ENCODE peak calls at places on chromosome 22, in five cellular contexts. C is kidney epithelial cell; W is activated CD4-positive, CD25-positive, alpha-beta regulatory T cell; S is GM04503; Q is neuronal stem cell. A is an unnamed sample.
A peak's percentile ranks its signal among the peaks of the same experiment; 100 is the strongest.

GRCh38 chr22:35540600-35541253 is at the start of gene RASD2:
- DNase-seq in C (no peak), W (no peak), S (no peak), Q (no peak), A (no peak)

GRCh38 chr22:38133331-38133730 is 22.8 kb upstream of the BAIAP2L2 start:
- DNase-seq in C (no peak), W (no peak), S (no peak), Q (no peak), A (peak; percentile 47)

GRCh38 chr22:44161673-44162072 is 19.1 kb upstream of the PARVG start:
- DNase-seq in C (no peak), W (no peak), S (no peak), Q (no peak), A (no peak)

GRCh38 chr22:46737105-46737975 is 712 bp downstream of the CERK start:
- DNase-seq in C (no peak), W (no peak), S (no peak), Q (no peak), A (no peak)

GRCh38 chr22:21823740-21824438 is 43.6 kb downstream of the MAPK1 start:
- DNase-seq in C (no peak), W (no peak), S (peak; percentile 20), Q (no peak), A (no peak)

GRCh38 chr22:32754413-32755041 is 47.0 kb upstream of the TIMP3 start:
- DNase-seq in C (no peak), W (no peak), S (no peak), Q (no peak), A (no peak)

GRCh38 chr22:36328635-36329216 is 59.0 kb downstream of the MYH9 start:
- DNase-seq in C (peak; percentile 97), W (no peak), S (peak; percentile 50), Q (no peak), A (peak; percentile 91)

GRCh38 chr22:24149191-24149590 is 32.1 kb upstream of the SUSD2 start:
- DNase-seq in C (no peak), W (no peak), S (no peak), Q (no peak), A (no peak)

GRCh38 chr22:25105817-25106650 is 93.6 kb upstream of the CRYBB3 start:
- DNase-seq in C (no peak), W (no peak), S (no peak), Q (no peak), A (no peak)

GRCh38 chr22:20744456-20744855 is 29.5 kb upstream of the SERPIND1 start:
- DNase-seq in C (no peak), W (no peak), S (no peak), Q (no peak), A (no peak)

GRCh38 chr22:31917227-31917921 is 27.0 kb upstream of the YWHAH start:
- DNase-seq in C (no peak), W (no peak), S (no peak), Q (no peak), A (no peak)

GRCh38 chr22:25048659-25049657 is 96.4 kb downstream of the KIAA1671 start:
- DNase-seq in C (no peak), W (peak; percentile 46), S (no peak), Q (peak; percentile 52), A (no peak)

GRCh38 chr22:22398530-22399327 is 109.8 kb downstream of the ZNF280B start:
- DNase-seq in C (no peak), W (no peak), S (no peak), Q (no peak), A (no peak)

GRCh38 chr22:50437511-50438304 is 37.1 kb downstream of the SBF1 start:
- DNase-seq in C (no peak), W (no peak), S (no peak), Q (no peak), A (no peak)

GRCh38 chr22:27998511-27999410 is 79.7 kb upstream of the PITPNB start:
- DNase-seq in C (no peak), W (no peak), S (no peak), Q (no peak), A (no peak)

GRCh38 chr22:30420401-30421178 is 5.0 kb upstream of the MTFP1 start:
- DNase-seq in C (peak; percentile 55), W (no peak), S (no peak), Q (no peak), A (no peak)

GRCh38 chr22:48951836-48952235 is 875.8 kb downstream of the BRD1 start:
- DNase-seq in C (no peak), W (no peak), S (no peak), Q (no peak), A (no peak)

A was measured in posterior vena cava.